ENCODE peak calls at places on chromosome 3, in four cellular contexts. O, M, Y and J are unnamed samples.

GRCh38 chr3:60391292-60391691 is 860.0 kb downstream of the FHIT start:
- DNase-seq in Y (no peak), M (no peak), O (no peak), J (no peak)

GRCh38 chr3:144754076-144754783 is 782.6 kb downstream of the DIPK2A start:
- DNase-seq in Y (no peak), O (peak; percentile 42), M (no peak), J (no peak)

GRCh38 chr3:155069729-155070128 is 10.4 kb upstream of the MME start:
- DNase-seq in M (no peak), Y (peak; percentile 69), O (no peak), J (no peak)

GRCh38 chr3:8841472-8841871 is 72.1 kb upstream of the OXTR start:
- DNase-seq in O (no peak), M (no peak), Y (peak; percentile 31), J (no peak)

GRCh38 chr3:177622520-177622919 is 425.2 kb upstream of the TBL1XR1 start:
- DNase-seq in Y (no peak), M (no peak), O (no peak), J (no peak)

GRCh38 chr3:64109438-64109837 is 86.1 kb upstream of the PSMD6 start:
- DNase-seq in O (no peak), M (no peak), Y (no peak), J (no peak)

GRCh38 chr3:24538891-24539290 is 44.2 kb upstream of the THRB start:
- DNase-seq in O (no peak), M (no peak), Y (no peak), J (no peak)

GRCh38 chr3:193301441-193301840 is 60.4 kb downstream of the PLAAT1 start:
- DNase-seq in Y (peak; percentile 1), M (no peak), O (no peak), J (no peak)

GRCh38 chr3:100401674-100402036 is 316 bp downstream of the LNP1 start:
- DNase-seq in O (peak; percentile 69), M (no peak), Y (peak; percentile 66), J (peak; percentile 36)

GRCh38 chr3:114848087-114848486 is 299.0 kb downstream of the ZBTB20 start:
- DNase-seq in O (no peak), Y (no peak), M (no peak), J (no peak)

GRCh38 chr3:10667269-10667668 is 148.8 kb upstream of the SLC6A11 start:
- DNase-seq in M (no peak), O (peak; percentile 50), Y (no peak), J (no peak)

GRCh38 chr3:186287723-186288122 is 74.3 kb downstream of the DGKG start:
- DNase-seq in O (no peak), Y (peak; percentile 94), M (no peak), J (no peak)

DNA sequence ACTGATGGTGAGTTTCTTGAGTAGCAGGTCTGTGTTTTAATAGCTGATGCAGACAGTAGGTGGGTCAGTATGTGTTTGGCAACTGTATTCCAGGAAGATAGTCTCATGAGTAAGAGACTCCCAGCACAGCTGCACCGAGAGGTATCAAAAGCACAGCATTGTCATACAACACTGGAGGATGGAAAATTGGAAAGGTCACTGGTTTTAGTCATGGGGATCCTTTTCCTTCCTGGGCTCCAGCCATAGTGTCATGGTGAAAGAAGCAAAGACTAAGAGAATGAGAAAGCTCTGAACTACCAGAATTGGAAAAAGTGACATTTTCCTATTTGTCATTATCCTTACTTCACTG is 61.5 kb downstream of the P3H2 start:
- DNase-seq in O (no peak), M (no peak), Y (peak; percentile 54), J (no peak)
- TF ChIP-seq CTCF in O (no peak), M (no peak), Y (no peak), J (no peak)

GRCh38 chr3:89787995-89788394 is 680.6 kb downstream of the EPHA3 start:
- DNase-seq in Y (no peak), M (no peak), O (no peak), J (no peak)

DNA sequence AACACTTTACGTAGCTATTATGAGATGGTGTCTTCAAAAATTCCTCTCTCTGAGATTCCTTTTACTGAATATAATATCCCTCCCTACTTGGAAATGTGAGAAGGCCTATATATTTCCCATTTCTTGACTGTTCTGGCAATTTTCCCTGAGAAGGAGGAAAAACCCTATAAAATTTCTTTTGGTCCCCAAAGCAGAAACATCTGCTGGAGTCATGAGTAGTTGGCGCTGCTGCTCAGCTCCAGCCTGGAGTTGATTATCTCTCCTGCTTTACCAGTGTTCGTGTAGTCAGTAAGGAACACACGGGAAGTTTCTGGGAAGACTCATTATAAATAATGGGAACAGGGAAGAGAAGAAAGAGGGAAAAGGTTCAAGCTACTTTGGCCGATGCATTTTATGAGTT is 680.1 kb downstream of the EPHA3 start:
- DNase-seq in Y (peak; percentile 4), M (no peak), O (no peak), J (no peak)
- TF ChIP-seq CTCF in Y (no peak), M (no peak), O (no peak), J (no peak)

GRCh38 chr3:47408839-47409229 is 28.0 kb downstream of the PTPN23 start:
- DNase-seq in O (no peak), Y (no peak), M (no peak), J (no peak)

GRCh38 chr3:47405820-47406761 is 25.3 kb downstream of the PTPN23 start:
- DNase-seq in O (no peak), M (no peak), Y (no peak), J (no peak)

GRCh38 chr3:47404955-47405790 is 24.4 kb downstream of the PTPN23 start:
- DNase-seq in M (peak; percentile 76), Y (peak; percentile 19), O (no peak), J (no peak)

GRCh38 chr3:47407896-47408838 is 27.3 kb downstream of the PTPN23 start:
- DNase-seq in O (no peak), M (no peak), Y (no peak), J (no peak)

DNA sequence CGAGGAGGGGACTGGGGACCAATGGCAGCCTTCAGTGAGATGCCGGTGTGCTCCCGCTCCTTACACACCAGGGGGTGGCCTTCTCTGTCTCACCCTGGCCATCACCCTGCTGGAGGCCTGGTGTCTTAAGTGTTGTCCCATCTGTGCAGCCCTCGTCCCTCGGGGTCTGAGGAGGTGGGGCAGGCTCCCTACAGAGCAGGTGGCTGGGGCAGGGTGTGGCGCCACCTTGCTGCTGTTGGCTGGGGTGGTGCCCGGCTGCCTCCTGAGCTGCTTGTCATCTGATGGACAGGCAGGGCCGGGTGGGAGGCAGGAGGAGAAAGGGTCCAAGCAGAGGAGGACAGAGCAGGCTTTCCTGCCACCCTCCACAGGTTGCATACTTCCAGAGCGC is 25.9 kb downstream of the PTPN23 start:
- DNase-seq in M (no peak), O (no peak), Y (no peak), J (no peak)
- TF ChIP-seq CTCF in M (no peak), O (no peak), Y (no peak), J (no peak)

DNA sequence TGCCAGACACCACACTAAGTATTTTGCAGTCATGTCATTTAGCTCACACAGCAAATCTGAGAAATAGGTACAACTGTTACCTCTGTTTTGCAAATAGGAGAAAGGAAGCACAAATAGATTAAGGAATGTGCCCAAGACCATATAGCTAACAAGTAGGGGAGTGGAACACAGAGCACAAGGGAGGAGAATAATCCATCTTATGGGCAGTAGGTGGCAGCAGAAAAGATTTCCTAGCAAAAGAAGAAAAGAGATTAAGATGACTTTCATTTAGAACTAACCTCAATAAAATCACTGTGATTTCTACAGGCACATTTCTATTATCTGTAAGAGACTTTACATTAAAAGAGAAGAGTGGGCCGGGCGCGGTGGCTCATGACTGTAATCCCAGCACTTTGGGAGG is 49.1 kb downstream of the NR1I2 start:
- DNase-seq in M (no peak), O (no peak), Y (no peak), J (no peak)
- TF ChIP-seq CTCF in M (no peak), O (no peak), Y (peak; percentile 28), J (no peak)

GRCh38 chr3:124834723-124835718 is 52.1 kb downstream of the ITGB5 start:
- DNase-seq in Y (peak; percentile 93), O (peak; percentile 89), M (peak; percentile 65), J (peak; percentile 48)
- TF ChIP-seq CTCF in Y (no peak), O (no peak), M (no peak), J (no peak)

DNA sequence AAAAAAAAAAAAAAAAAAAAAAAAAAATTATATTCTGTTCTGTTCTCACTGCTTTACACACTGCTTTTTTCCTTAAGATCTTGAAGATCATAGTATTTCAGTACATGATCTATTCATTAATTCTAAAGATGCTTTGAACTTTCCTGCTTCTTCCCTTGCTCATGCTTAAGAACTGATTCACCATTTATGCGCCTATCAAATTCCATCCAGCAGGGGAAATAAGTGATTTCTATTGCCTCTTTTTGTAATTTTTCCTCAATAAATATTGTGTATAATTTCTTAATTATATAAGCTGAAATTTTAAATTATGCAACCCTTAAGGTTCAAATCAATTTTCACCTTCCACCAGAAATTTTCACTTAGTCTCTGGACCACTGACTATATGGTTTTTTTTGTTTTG is 10.6 kb downstream of the DENND6A start:
- DNase-seq in M (no peak), O (no peak), Y (peak; percentile 42), J (no peak)
- TF ChIP-seq CTCF in M (no peak), O (no peak), Y (peak; percentile 37), J (peak; percentile 28)

GRCh38 chr3:13521309-13521708 is 27.6 kb upstream of the FBLN2 start:
- DNase-seq in O (no peak), M (no peak), Y (no peak), J (no peak)
- TF ChIP-seq CTCF in O (no peak), M (no peak), Y (no peak), J (no peak)

GRCh38 chr3:171863920-171864319 is 20.8 kb downstream of the TMEM212 start:
- DNase-seq in O (no peak), M (no peak), Y (no peak), J (no peak)

GRCh38 chr3:171865191-171865865 is 22.2 kb downstream of the TMEM212 start:
- DNase-seq in M (no peak), Y (no peak), O (no peak), J (no peak)

GRCh38 chr3:171862993-171863521 is 19.9 kb downstream of the TMEM212 start:
- DNase-seq in Y (no peak), O (no peak), M (no peak), J (no peak)

GRCh38 chr3:171871392-171872274 is 28.5 kb downstream of the TMEM212 start:
- DNase-seq in O (no peak), Y (peak; percentile 30), M (no peak), J (no peak)

DNA sequence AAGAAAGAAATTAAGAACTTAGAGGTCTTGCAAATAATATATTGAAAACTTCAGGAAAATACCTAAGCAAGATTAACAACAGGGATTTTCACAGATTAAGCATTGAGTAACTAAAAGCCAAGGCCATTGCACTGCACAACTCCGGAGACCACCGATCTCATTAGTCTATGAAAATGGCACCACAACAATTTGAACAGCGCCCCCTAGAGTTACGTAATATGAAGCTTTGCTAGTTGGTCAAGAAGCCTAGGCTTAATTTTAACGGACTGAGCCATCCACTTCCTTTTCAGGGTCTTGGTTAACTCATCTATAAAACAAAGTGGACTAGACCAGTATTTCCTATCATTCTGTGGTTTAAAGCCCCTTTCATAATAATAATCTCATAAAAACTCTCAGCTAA is 24.8 kb downstream of the TMEM212 start:
- DNase-seq in Y (no peak), O (peak; percentile 21), M (no peak), J (no peak)
- TF ChIP-seq CTCF in Y (peak; percentile 36), O (peak; percentile 32), M (no peak), J (peak; percentile 65)